ENCODE peak calls at places on chromosomes 11 and 22, in six cellular contexts. U, E, I, Y, Q and D are unnamed samples.

GRCh38 chr11:120608760-120609211 is 97.2 kb downstream of the GRIK4 start:
- DNase-seq in U (no peak), E (peak), I (no peak), Y (no peak), Q (no peak), D (no peak)

GRCh38 chr22:30562391-30562790 is 12.1 kb downstream of the GAL3ST1 start:
- DNase-seq in U (no peak), E (no peak), I (peak), Y (no peak), Q (no peak), D (no peak)

GRCh38 chr11:126473269-126473668 is 117.8 kb downstream of the ST3GAL4 start:
- DNase-seq in U (no peak), E (no peak), I (no peak), Y (no peak), Q (no peak), D (no peak)

GRCh38 chr11:45652781-45653180 is 12.6 kb downstream of the CHST1 start:
- DNase-seq in U (peak), E (peak), I (no peak), Y (no peak), Q (no peak), D (no peak)

GRCh38 chr11:118911113-118911879 is 14.4 kb downstream of the BCL9L start:
- DNase-seq in U (peak), E (peak), I (peak), Y (no peak), Q (no peak), D (peak)

GRCh38 chr11:76030286-76030685 is 176.0 kb downstream of the WNT11 start:
- DNase-seq in U (peak), E (no peak), I (peak), Y (no peak), Q (no peak), D (no peak)

GRCh38 chr22:17943533-17944204 is 80.7 kb downstream of the MICAL3 start:
- DNase-seq in U (no peak), E (no peak), I (no peak), Y (no peak), Q (no peak), D (no peak)

GRCh38 chr11:36702330-36703054 is 104.5 kb upstream of the RAG2 start:
- DNase-seq in U (peak), E (peak), I (no peak), Y (peak), Q (peak), D (peak)

GRCh38 chr22:45932066-45932465 is 44.9 kb downstream of the WNT7B start:
- DNase-seq in U (no peak), E (no peak), I (no peak), Y (no peak), Q (no peak), D (no peak)

GRCh38 chr11:114075891-114076441 is 16.5 kb downstream of the ZBTB16 start:
- DNase-seq in U (peak), E (peak), I (peak), Y (no peak), Q (peak), D (peak)

GRCh38 chr11:96333076-96333744 is 9.8 kb downstream of the MAML2 start:
- DNase-seq in U (no peak), E (no peak), I (no peak), Y (no peak), Q (no peak), D (no peak)

GRCh38 chr11:134340354-134340964 is 8.7 kb downstream of the GLB1L2 start:
- DNase-seq in U (no peak), E (no peak), I (no peak), Y (no peak), Q (no peak), D (no peak)

GRCh38 chr22:35470903-35471321 is 69.7 kb upstream of the RASD2 start:
- DNase-seq in U (peak), E (no peak), I (peak), Y (no peak), Q (no peak), D (peak)

GRCh38 chr22:26901228-26901816 is 243.9 kb downstream of the MIAT start:
- DNase-seq in U (no peak), E (no peak), I (no peak), Y (no peak), Q (no peak), D (no peak)

GRCh38 chr11:70048279-70049024 is 29.7 kb upstream of the ANO1 start:
- DNase-seq in U (no peak), E (peak), I (peak), Y (no peak), Q (peak), D (peak)

GRCh38 chr11:353315-353857 is 15.9 kb upstream of the B4GALNT4 start:
- DNase-seq in U (peak), E (peak), I (no peak), Y (no peak), Q (no peak), D (peak)

GRCh38 chr11:56909080-56909479 is 79.6 kb upstream of the OR5AK2 start:
- DNase-seq in U (no peak), E (no peak), I (no peak), Y (no peak), Q (no peak), D (no peak)

GRCh38 chr11:56909563-56909962 is 79.2 kb upstream of the OR5AK2 start:
- DNase-seq in U (no peak), E (no peak), I (no peak), Y (no peak), Q (no peak), D (no peak)

GRCh38 chr11:56911312-56911711 is 77.4 kb upstream of the OR5AK2 start:
- DNase-seq in U (no peak), E (no peak), I (no peak), Y (no peak), Q (no peak), D (no peak)

GRCh38 chr11:56910046-56910753 is 78.5 kb upstream of the OR5AK2 start:
- DNase-seq in U (no peak), E (no peak), I (no peak), Y (no peak), Q (no peak), D (no peak)

GRCh38 chr11:56910785-56911184 is 77.9 kb upstream of the OR5AK2 start:
- DNase-seq in U (no peak), E (no peak), I (no peak), Y (no peak), Q (no peak), D (no peak)
- H2AK5ac ChIP-seq in U (no peak), E (no peak), I (no peak), Y (no peak), Q (no peak), D (no peak)

GRCh38 chr22:20130319-20130718 is 1.3 kb upstream of the ZDHHC8 start:
- DNase-seq in U (no peak), E (no peak), I (no peak), Y (no peak), Q (no peak), D (no peak)

GRCh38 chr22:20131856-20132685 is 467 bp downstream of the ZDHHC8 start:
- DNase-seq in U (no peak), E (no peak), I (no peak), Y (no peak), Q (no peak), D (no peak)

GRCh38 chr22:20131593-20131855 is at the start of gene ZDHHC8:
- DNase-seq in U (no peak), E (no peak), I (no peak), Y (no peak), Q (no peak), D (no peak)

GRCh38 chr22:20129747-20130014 is 1.9 kb upstream of the ZDHHC8 start:
- DNase-seq in U (no peak), E (no peak), I (no peak), Y (no peak), Q (no peak), D (no peak)

GRCh38 chr22:20130739-20131592 is 638 bp upstream of the ZDHHC8 start:
- DNase-seq in U (peak), E (peak), I (peak), Y (no peak), Q (peak), D (peak)
- H2AFZ ChIP-seq in U (peak), E (no peak), I (peak), Y (peak), Q (peak), D (peak)

DNA sequence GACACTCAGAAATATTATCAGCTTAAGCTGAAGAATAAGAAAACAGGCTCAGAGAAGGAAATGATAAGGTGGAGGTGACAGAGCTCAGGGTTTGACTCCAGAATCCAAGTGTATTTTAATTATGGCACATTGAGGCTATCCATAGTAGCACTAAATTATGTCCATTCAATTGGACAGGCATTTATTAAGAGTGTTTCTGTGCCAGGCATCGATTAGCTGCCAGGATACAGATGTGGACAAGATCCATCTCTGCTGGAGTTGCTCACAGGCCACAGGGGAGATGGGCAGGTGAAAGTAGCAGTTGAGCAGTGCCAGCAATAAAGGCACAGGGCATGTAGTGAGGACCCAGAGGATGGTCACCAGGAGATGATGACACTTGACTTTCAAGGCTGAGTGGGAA is 592.5 kb downstream of the INSC start:
- DNase-seq in U (no peak), E (no peak), I (no peak), Y (no peak), Q (no peak), D (no peak)
- H2AK5ac ChIP-seq in U (peak), E (no peak), I (no peak), Y (no peak), Q (no peak), D (no peak)

GRCh38 chr11:103851166-103851651 is 185.2 kb upstream of the DDI1 start:
- DNase-seq in U (peak), E (no peak), I (no peak), Y (no peak), Q (no peak), D (peak)
- H2AFZ ChIP-seq in U (no peak), E (no peak), I (no peak), Y (no peak), Q (peak), D (no peak)